ENCODE peak calls at places on chromosomes 1 and 21, in ten cellular contexts. W is endothelial cell; Q is bronchial epithelial cell; Z is heart left ventricle; D is GM20000; F is left ventricle myocardium inferior; X is CD8-positive, alpha-beta T cell; J is foreskin fibroblast; N is Caco-2; H is SK-N-SH. K is an unnamed sample.

GRCh38 chr1:103142466-103142865 is 34.1 kb upstream of the COL11A1 start:
- DNase-seq in Q (no peak), H (no peak), W (no peak), X (no peak), J (no peak), D (no peak), Z (no peak), N (no peak), F (no peak), K (no peak)

GRCh38 chr1:234597894-234598293 is 12.1 kb downstream of the IRF2BP2 start:
- DNase-seq in N (peak; percentile 59), F (peak; percentile 38), X (peak; percentile 54), Q (no peak), Z (peak; percentile 46), W (no peak), J (no peak), D (peak; percentile 64), H (peak; percentile 56), K (peak; percentile 27)

GRCh38 chr1:231800071-231800470 is 173.5 kb downstream of the DISC1 start:
- DNase-seq in N (no peak), X (no peak), H (no peak), D (no peak), Z (no peak), Q (peak; percentile 30), F (no peak), J (peak; percentile 54), W (no peak), K (no peak)

GRCh38 chr1:41444246-41444645 is 40.2 kb downstream of the EDN2 start:
- DNase-seq in Z (no peak), Q (no peak), F (no peak), J (no peak), H (no peak), W (no peak), D (no peak), X (no peak), N (no peak), K (no peak)

GRCh38 chr1:176450526-176450925 is 12.4 kb upstream of the PAPPA2 start:
- DNase-seq in N (no peak), W (no peak), H (no peak), J (no peak), Z (no peak), X (no peak), Q (peak; percentile 54), D (no peak), F (no peak), K (no peak)

GRCh38 chr1:29398431-29398830 is 162.1 kb downstream of the PTPRU start:
- DNase-seq in Q (peak; percentile 79), J (no peak), F (no peak), H (no peak), X (no peak), D (no peak), Z (no peak), N (no peak), W (no peak), K (no peak)

GRCh38 chr1:96843196-96843595 is 121.6 kb downstream of the PTBP2 start:
- DNase-seq in J (peak; percentile 60), H (no peak), N (no peak), Z (no peak), F (no peak), X (no peak), Q (no peak), D (no peak), W (no peak), K (no peak)

GRCh38 chr1:218823291-218823900 is 350.3 kb upstream of the LYPLAL1 start:
- DNase-seq in H (no peak), Q (peak; percentile 55), D (no peak), N (no peak), W (no peak), J (peak; percentile 63), F (no peak), Z (no peak), X (no peak), K (no peak)

GRCh38 chr1:246724001-246724724 is at the start of gene SCCPDH:
- DNase-seq in Q (no peak), W (peak; percentile 72), J (peak; percentile 72), F (peak; percentile 78), X (peak; percentile 73), D (peak; percentile 96), N (peak; percentile 74), Z (peak; percentile 85), H (peak; percentile 96), K (peak; percentile 63)

GRCh38 chr1:206635983-206636354 is 633 bp downstream of the DYRK3 start:
- DNase-seq in Z (no peak), X (no peak), N (no peak), Q (no peak), W (no peak), H (no peak), J (no peak), F (no peak), D (peak; percentile 45), K (peak; percentile 17)

GRCh38 chr1:206637605-206638004 is 2.3 kb downstream of the DYRK3 start:
- DNase-seq in H (no peak), X (no peak), W (no peak), Z (no peak), J (no peak), F (no peak), D (no peak), Q (no peak), N (no peak), K (no peak)

GRCh38 chr1:206633708-206634121 is 1.6 kb upstream of the DYRK3 start:
- DNase-seq in D (no peak), Q (peak; percentile 100), Z (no peak), F (no peak), W (no peak), N (no peak), J (peak; percentile 87), H (no peak), X (no peak), K (no peak)

GRCh38 chr1:206634365-206635079 is 814 bp upstream of the DYRK3 start:
- DNase-seq in N (peak; percentile 85), Q (peak; percentile 81), W (peak; percentile 86), H (peak; percentile 66), F (peak; percentile 94), J (peak; percentile 84), Z (peak; percentile 96), D (peak; percentile 63), X (peak; percentile 71), K (peak; percentile 68)

DNA sequence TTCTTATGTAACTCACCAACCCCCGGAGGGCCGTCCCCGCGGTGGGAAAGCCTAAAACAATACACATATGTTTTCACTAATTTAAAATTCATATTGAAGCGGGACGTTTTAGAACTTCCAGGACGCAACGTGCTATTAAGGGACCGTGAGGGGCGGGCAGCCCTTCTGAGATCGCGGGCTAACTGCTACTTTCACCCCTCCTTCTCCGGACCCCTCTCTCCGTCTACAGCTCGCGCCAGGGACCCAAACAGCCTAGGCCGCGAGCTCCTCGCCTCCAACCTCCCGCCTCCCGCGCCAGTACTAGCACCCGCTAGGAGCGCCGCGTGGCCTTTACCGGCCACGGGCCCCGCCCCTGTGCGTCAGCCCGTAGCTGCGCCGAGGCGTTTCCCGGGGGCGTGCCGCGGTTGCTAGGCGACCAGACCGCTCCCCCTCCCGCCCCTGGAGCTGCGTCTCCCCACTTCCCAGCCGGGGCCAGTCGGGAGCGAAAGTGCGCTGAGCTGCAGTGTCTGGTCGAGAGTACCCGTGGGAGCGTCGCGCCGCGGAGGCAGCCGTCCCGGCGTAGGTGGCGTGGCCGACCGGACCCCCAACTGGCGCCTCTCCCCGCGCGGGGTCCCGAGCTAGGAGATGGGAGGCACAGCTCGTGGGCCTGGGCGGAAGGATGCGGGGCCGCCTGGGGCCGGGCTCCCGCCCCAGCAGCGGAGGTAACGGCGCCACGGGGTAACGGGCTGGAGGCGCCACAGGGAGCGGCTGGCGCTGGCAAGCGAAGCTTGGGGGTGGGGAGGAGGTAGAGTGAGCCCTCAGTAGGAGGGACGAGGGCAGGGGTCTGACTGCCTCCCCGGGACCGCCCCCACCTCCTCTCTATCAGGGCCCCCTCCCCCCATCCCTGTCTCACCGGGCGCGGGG is at the start of gene DYRK3:
- DNase-seq in F (peak; percentile 96), W (peak; percentile 90), Z (peak; percentile 97), N (peak; percentile 89), X (peak; percentile 86), Q (peak; percentile 81), H (peak; percentile 97), D (peak; percentile 96), J (peak; percentile 95), K (peak; percentile 86)
- TF ChIP-seq CTCF in F (peak; percentile 30), W (no peak), Z (no peak), N (no peak), X (no peak), Q (peak; percentile 14), H (no peak), D (no peak), J (no peak), K (no peak)

GRCh38 chr1:236065509-236066005 is 667 bp upstream of the NID1 start:
- DNase-seq in F (no peak), Q (no peak), H (no peak), X (no peak), N (no peak), D (peak; percentile 23), J (no peak), W (no peak), Z (no peak), K (no peak)
- TF ChIP-seq CTCF in F (no peak), Q (no peak), H (no peak), X (no peak), N (no peak), D (no peak), J (no peak), W (no peak), Z (no peak), K (no peak)

GRCh38 chr1:53837924-53838653 is at the start of gene NDC1:
- DNase-seq in J (peak; percentile 93), W (peak; percentile 83), F (peak; percentile 90), Q (peak; percentile 94), N (peak; percentile 94), H (peak; percentile 92), D (peak; percentile 90), X (peak; percentile 92), Z (peak; percentile 93), K (peak; percentile 86)
- TF ChIP-seq CTCF in J (no peak), W (no peak), F (peak; percentile 29), Q (peak; percentile 20), N (no peak), H (peak; percentile 25), D (no peak), X (no peak), Z (no peak), K (no peak)

GRCh38 chr21:45540601-45540970 is 1.7 kb downstream of the SLC19A1 start:
- DNase-seq in W (peak; percentile 3), F (peak; percentile 13), H (peak; percentile 30), D (no peak), Z (no peak), J (no peak), Q (no peak), N (peak; percentile 15), X (peak; percentile 16), K (peak; percentile 10)
- TF ChIP-seq CTCF in W (no peak), F (no peak), H (no peak), D (no peak), Z (no peak), J (no peak), Q (no peak), N (no peak), X (no peak), K (no peak)

DNA sequence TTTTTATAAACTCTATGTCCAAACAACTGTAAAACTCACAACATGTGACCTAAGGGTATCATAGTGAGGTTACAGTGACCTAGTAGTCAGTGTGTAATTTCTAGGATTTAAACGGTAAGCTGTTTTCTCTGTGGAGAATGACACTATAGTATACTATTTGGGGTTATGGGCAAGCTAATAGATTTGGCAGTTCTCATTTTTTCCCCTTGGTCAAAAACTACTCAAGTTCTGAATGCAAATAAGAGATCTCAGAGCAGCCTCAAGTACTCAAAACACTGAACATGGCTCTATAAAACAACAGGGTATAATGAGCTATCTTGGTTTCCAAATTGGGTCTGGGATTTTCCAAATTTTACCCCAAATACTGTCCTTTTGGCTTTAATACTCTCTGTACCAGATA is 88.5 kb upstream of the HMCN1 start:
- DNase-seq in Q (peak; percentile 11), Z (no peak), X (no peak), W (no peak), J (no peak), H (no peak), D (no peak), F (no peak), N (no peak), K (no peak)
- TF ChIP-seq CTCF in Q (no peak), Z (no peak), X (no peak), W (no peak), J (no peak), H (no peak), D (no peak), F (no peak), N (no peak), K (no peak)